ENCODE peak calls at places on chromosomes 5 and 9, in seven cellular contexts. One of them, this sample, is unnamed.

GRCh38 chr9:137296214-137297059 is 5.6 kb downstream of the NRARP start:
- DNase-seq in HCT116: no peak
- DNase-seq in HepG2: no peak
- DNase-seq in H1: no peak
- DNase-seq in GM12878: no peak
- DNase-seq in SK-N-SH: peak; percentile 66
- DNase-seq in K562: no peak
- DNase-seq in this sample: no peak

GRCh38 chr9:134240371-134240770 is 76.0 kb upstream of the RNU6ATAC start:
- DNase-seq in HCT116: no peak
- DNase-seq in HepG2: no peak
- DNase-seq in H1: no peak
- DNase-seq in GM12878: no peak
- DNase-seq in SK-N-SH: no peak
- DNase-seq in K562: no peak
- DNase-seq in this sample: no peak

GRCh38 chr5:71601222-71602026 is 14.3 kb downstream of the MCCC2 start:
- DNase-seq in HCT116: peak; percentile 95
- DNase-seq in HepG2: peak; percentile 74
- DNase-seq in H1: peak; percentile 50
- DNase-seq in GM12878: peak; percentile 20
- DNase-seq in SK-N-SH: peak; percentile 65
- DNase-seq in K562: peak; percentile 66
- DNase-seq in this sample: peak; percentile 89

GRCh38 chr9:19221326-19221725 is 9.2 kb upstream of the DENND4C start:
- DNase-seq in HCT116: no peak
- DNase-seq in HepG2: no peak
- DNase-seq in H1: no peak
- DNase-seq in GM12878: no peak
- DNase-seq in SK-N-SH: no peak
- DNase-seq in K562: no peak
- DNase-seq in this sample: peak; percentile 75

GRCh38 chr9:136726631-136727191 is 14.3 kb downstream of the DIPK1B start:
- DNase-seq in HCT116: no peak
- DNase-seq in HepG2: peak; percentile 67
- DNase-seq in H1: no peak
- DNase-seq in GM12878: peak; percentile 21
- DNase-seq in SK-N-SH: peak; percentile 73
- DNase-seq in K562: peak; percentile 65
- DNase-seq in this sample: no peak

GRCh38 chr5:175853573-175854230 is 17.7 kb upstream of the CPLX2 start:
- DNase-seq in HCT116: no peak
- DNase-seq in HepG2: peak; percentile 89
- DNase-seq in H1: no peak
- DNase-seq in GM12878: no peak
- DNase-seq in SK-N-SH: no peak
- DNase-seq in K562: no peak
- DNase-seq in this sample: no peak

GRCh38 chr5:133450311-133450710 is 162.0 kb downstream of the FSTL4 start:
- DNase-seq in HCT116: no peak
- DNase-seq in HepG2: no peak
- DNase-seq in H1: no peak
- DNase-seq in GM12878: no peak
- DNase-seq in SK-N-SH: no peak
- DNase-seq in K562: no peak
- DNase-seq in this sample: no peak

GRCh38 chr9:120868676-120869359 is 8.2 kb downstream of the PHF19 start:
- DNase-seq in HCT116: peak; percentile 94
- DNase-seq in HepG2: no peak
- DNase-seq in H1: peak; percentile 98
- DNase-seq in GM12878: peak; percentile 77
- DNase-seq in SK-N-SH: peak; percentile 88
- DNase-seq in K562: peak; percentile 100
- DNase-seq in this sample: peak; percentile 95

GRCh38 chr5:138677782-138678181 is 75.4 kb upstream of the CTNNA1 start:
- DNase-seq in HCT116: no peak
- DNase-seq in HepG2: no peak
- DNase-seq in H1: no peak
- DNase-seq in GM12878: no peak
- DNase-seq in SK-N-SH: peak; percentile 52
- DNase-seq in K562: no peak
- DNase-seq in this sample: no peak

GRCh38 chr5:174159327-174160247 is 114.1 kb downstream of the NSG2 start:
- DNase-seq in HCT116: peak; percentile 91
- DNase-seq in HepG2: no peak
- DNase-seq in H1: no peak
- DNase-seq in GM12878: no peak
- DNase-seq in SK-N-SH: no peak
- DNase-seq in K562: no peak
- DNase-seq in this sample: no peak

GRCh38 chr5:131366428-131366827 is 102.6 kb downstream of the CDC42SE2 start:
- DNase-seq in HCT116: no peak
- DNase-seq in HepG2: no peak
- DNase-seq in H1: no peak
- DNase-seq in GM12878: no peak
- DNase-seq in SK-N-SH: no peak
- DNase-seq in K562: no peak
- DNase-seq in this sample: no peak

GRCh38 chr9:93059097-93059959 is 827 bp downstream of the SUSD3 start:
- DNase-seq in HCT116: no peak
- DNase-seq in HepG2: no peak
- DNase-seq in H1: no peak
- DNase-seq in GM12878: no peak
- DNase-seq in SK-N-SH: no peak
- DNase-seq in K562: peak; percentile 66
- DNase-seq in this sample: peak; percentile 32

GRCh38 chr9:91102269-91102668 is 259.4 kb downstream of the AUH start:
- DNase-seq in HCT116: no peak
- DNase-seq in HepG2: no peak
- DNase-seq in H1: no peak
- DNase-seq in GM12878: no peak
- DNase-seq in SK-N-SH: no peak
- DNase-seq in K562: no peak
- DNase-seq in this sample: no peak

GRCh38 chr5:25006734-25007133 is 362.0 kb upstream of the CDH10 start:
- DNase-seq in HCT116: no peak
- DNase-seq in HepG2: no peak
- DNase-seq in H1: no peak
- DNase-seq in GM12878: no peak
- DNase-seq in SK-N-SH: no peak
- DNase-seq in K562: no peak
- DNase-seq in this sample: peak; percentile 84

GRCh38 chr5:40681351-40682311 is 1.9 kb downstream of the PTGER4 start:
- DNase-seq in HCT116: no peak
- DNase-seq in HepG2: no peak
- DNase-seq in H1: peak; percentile 71
- DNase-seq in GM12878: no peak
- DNase-seq in SK-N-SH: peak; percentile 16
- DNase-seq in K562: no peak
- DNase-seq in this sample: peak; percentile 18

GRCh38 chr5:139611703-139612584 is 36.2 kb upstream of the CXXC5 start:
- DNase-seq in HCT116: no peak
- DNase-seq in HepG2: no peak
- DNase-seq in H1: no peak
- DNase-seq in GM12878: no peak
- DNase-seq in SK-N-SH: no peak
- DNase-seq in K562: no peak
- DNase-seq in this sample: no peak

GRCh38 chr9:5719546-5719945 is 90.6 kb downstream of the RIC1 start:
- DNase-seq in HCT116: no peak
- DNase-seq in HepG2: no peak
- DNase-seq in H1: no peak
- DNase-seq in GM12878: no peak
- DNase-seq in SK-N-SH: no peak
- DNase-seq in K562: no peak
- DNase-seq in this sample: no peak

GRCh38 chr5:169100735-169101075 is 200.2 kb downstream of the SLIT3 start:
- DNase-seq in HCT116: no peak
- DNase-seq in HepG2: no peak
- DNase-seq in H1: no peak
- DNase-seq in GM12878: no peak
- DNase-seq in SK-N-SH: no peak
- DNase-seq in K562: no peak
- DNase-seq in this sample: no peak

DNA sequence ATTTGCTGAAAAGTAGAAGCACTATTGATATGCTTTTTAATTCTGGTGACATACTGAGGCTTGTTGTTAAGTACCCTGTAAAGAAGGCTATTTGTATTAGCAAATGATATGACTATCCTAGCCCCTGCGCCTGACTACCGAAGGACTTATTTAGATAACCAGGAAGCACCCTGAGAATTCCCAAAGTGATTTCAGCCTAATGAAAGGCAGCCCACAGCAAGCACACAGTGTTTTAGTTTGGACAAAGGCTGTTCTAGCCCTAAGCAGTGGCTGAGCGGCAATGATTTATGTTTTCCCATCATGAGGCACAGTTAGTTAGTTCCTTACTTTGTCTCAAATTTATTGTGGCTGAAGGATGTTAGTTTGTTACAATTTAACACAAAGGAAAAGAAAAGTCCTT is 235.3 kb downstream of the KCTD16 start:
- DNase-seq in HCT116: no peak
- DNase-seq in HepG2: no peak
- DNase-seq in H1: no peak
- DNase-seq in GM12878: no peak
- DNase-seq in SK-N-SH: no peak
- DNase-seq in K562: no peak
- DNase-seq in this sample: no peak
- TF ChIP-seq JUND in HCT116: no peak
- TF ChIP-seq JUND in HepG2: no peak
- TF ChIP-seq JUND in H1: no peak
- TF ChIP-seq JUND in GM12878: no peak
- TF ChIP-seq JUND in SK-N-SH: no peak
- TF ChIP-seq JUND in K562: no peak
- TF ChIP-seq JUND in this sample: no peak

GRCh38 chr9:72473474-72474241 is 47.8 kb upstream of the TMC1 start:
- DNase-seq in HCT116: no peak
- DNase-seq in HepG2: no peak
- DNase-seq in H1: no peak
- DNase-seq in GM12878: peak; percentile 48
- DNase-seq in SK-N-SH: no peak
- DNase-seq in K562: no peak
- DNase-seq in this sample: no peak
- TF ChIP-seq JUND in HCT116: no peak
- TF ChIP-seq JUND in HepG2: no peak
- TF ChIP-seq JUND in H1: no peak
- TF ChIP-seq JUND in GM12878: peak; percentile 55
- TF ChIP-seq JUND in SK-N-SH: no peak
- TF ChIP-seq JUND in K562: no peak
- TF ChIP-seq JUND in this sample: no peak

GRCh38 chr9:98614941-98615340 is 93.8 kb downstream of the GABBR2 start:
- DNase-seq in HCT116: no peak
- DNase-seq in HepG2: no peak
- DNase-seq in H1: no peak
- DNase-seq in GM12878: no peak
- DNase-seq in SK-N-SH: no peak
- DNase-seq in K562: no peak
- DNase-seq in this sample: no peak
- TF ChIP-seq JUND in HCT116: no peak
- TF ChIP-seq JUND in HepG2: no peak
- TF ChIP-seq JUND in H1: no peak
- TF ChIP-seq JUND in GM12878: no peak
- TF ChIP-seq JUND in SK-N-SH: no peak
- TF ChIP-seq JUND in K562: no peak
- TF ChIP-seq JUND in this sample: no peak

GRCh38 chr5:142432961-142433360 is 108.1 kb upstream of the SPRY4 start:
- DNase-seq in HCT116: no peak
- DNase-seq in HepG2: no peak
- DNase-seq in H1: no peak
- DNase-seq in GM12878: no peak
- DNase-seq in SK-N-SH: no peak
- DNase-seq in K562: no peak
- DNase-seq in this sample: no peak
- TF ChIP-seq JUND in HCT116: no peak
- TF ChIP-seq JUND in HepG2: no peak
- TF ChIP-seq JUND in H1: no peak
- TF ChIP-seq JUND in GM12878: no peak
- TF ChIP-seq JUND in SK-N-SH: no peak
- TF ChIP-seq JUND in K562: no peak
- TF ChIP-seq JUND in this sample: no peak

GRCh38 chr5:118224546-118224945 is 763.8 kb downstream of the DTWD2 start:
- DNase-seq in HCT116: no peak
- DNase-seq in HepG2: no peak
- DNase-seq in H1: no peak
- DNase-seq in GM12878: no peak
- DNase-seq in SK-N-SH: no peak
- DNase-seq in K562: no peak
- DNase-seq in this sample: no peak

GRCh38 chr5:118220491-118220890 is 767.9 kb downstream of the DTWD2 start:
- DNase-seq in HCT116: no peak
- DNase-seq in HepG2: no peak
- DNase-seq in H1: no peak
- DNase-seq in GM12878: no peak
- DNase-seq in SK-N-SH: no peak
- DNase-seq in K562: no peak
- DNase-seq in this sample: no peak
- TF ChIP-seq JUND in HCT116: no peak
- TF ChIP-seq JUND in HepG2: no peak
- TF ChIP-seq JUND in H1: no peak
- TF ChIP-seq JUND in GM12878: no peak
- TF ChIP-seq JUND in SK-N-SH: no peak
- TF ChIP-seq JUND in K562: no peak
- TF ChIP-seq JUND in this sample: no peak

GRCh38 chr9:124835026-124835501 is 18.2 kb upstream of the WDR38 start:
- DNase-seq in HCT116: no peak
- DNase-seq in HepG2: peak; percentile 36
- DNase-seq in H1: no peak
- DNase-seq in GM12878: no peak
- DNase-seq in SK-N-SH: peak; percentile 91
- DNase-seq in K562: peak; percentile 14
- DNase-seq in this sample: no peak
- TF ChIP-seq JUND in HCT116: no peak
- TF ChIP-seq JUND in HepG2: no peak
- TF ChIP-seq JUND in H1: no peak
- TF ChIP-seq JUND in GM12878: no peak
- TF ChIP-seq JUND in SK-N-SH: no peak
- TF ChIP-seq JUND in K562: no peak
- TF ChIP-seq JUND in this sample: no peak

GRCh38 chr5:618450-618849 is 6.3 kb downstream of the CEP72 start:
- DNase-seq in HCT116: no peak
- DNase-seq in HepG2: no peak
- DNase-seq in H1: peak; percentile 20
- DNase-seq in GM12878: no peak
- DNase-seq in SK-N-SH: no peak
- DNase-seq in K562: no peak
- DNase-seq in this sample: no peak

GRCh38 chr5:619444-619843 is 7.3 kb downstream of the CEP72 start:
- DNase-seq in HCT116: no peak
- DNase-seq in HepG2: no peak
- DNase-seq in H1: peak; percentile 20
- DNase-seq in GM12878: no peak
- DNase-seq in SK-N-SH: no peak
- DNase-seq in K562: no peak
- DNase-seq in this sample: no peak

GRCh38 chr5:617896-618295 is 5.8 kb downstream of the CEP72 start:
- DNase-seq in HCT116: no peak
- DNase-seq in HepG2: no peak
- DNase-seq in H1: peak; percentile 7
- DNase-seq in GM12878: no peak
- DNase-seq in SK-N-SH: no peak
- DNase-seq in K562: no peak
- DNase-seq in this sample: no peak

GRCh38 chr5:620152-620551 is 8.0 kb downstream of the CEP72 start:
- DNase-seq in HCT116: no peak
- DNase-seq in HepG2: no peak
- DNase-seq in H1: peak; percentile 23
- DNase-seq in GM12878: no peak
- DNase-seq in SK-N-SH: no peak
- DNase-seq in K562: no peak
- DNase-seq in this sample: no peak

GRCh38 chr5:616342-617039 is 4.4 kb downstream of the CEP72 start:
- DNase-seq in HCT116: no peak
- DNase-seq in HepG2: no peak
- DNase-seq in H1: no peak
- DNase-seq in GM12878: no peak
- DNase-seq in SK-N-SH: no peak
- DNase-seq in K562: no peak
- DNase-seq in this sample: peak; percentile 36
- TF ChIP-seq JUND in HCT116: no peak
- TF ChIP-seq JUND in HepG2: no peak
- TF ChIP-seq JUND in H1: no peak
- TF ChIP-seq JUND in GM12878: no peak
- TF ChIP-seq JUND in SK-N-SH: no peak
- TF ChIP-seq JUND in K562: no peak
- TF ChIP-seq JUND in this sample: no peak